ENCODE peak calls at places on chromosomes 3 and 15, in eight cellular contexts. B is endothelial cell; S is psoas muscle; U is WERI-Rb-1; I is HT-29; R is NCI-H524 treated with DMSO at 0.1 percent for 48 hours; M is stimulated activated CD4-positive, alpha-beta T cell treated with anti-CD3 and anti-CD28 coated beads, Interleukin-15, amount 100 ng/mL, for 1 hour; C is T-cell. P is an unnamed sample.

GRCh38 chr3:196774845-196775422 is 35.3 kb downstream of the PAK2 start:
- DNase-seq in B (no peak), R (no peak), I (no peak), M (no peak), C (no peak), S (no peak), U (no peak), P (no peak)

GRCh38 chr3:98797905-98798304 is 34.8 kb downstream of the ST3GAL6 start:
- DNase-seq in I (no peak), M (no peak), U (no peak), B (no peak), R (no peak), S (no peak), C (no peak), P (peak)

GRCh38 chr3:123169492-123169929 is 32.2 kb upstream of the SEC22A start:
- DNase-seq in U (peak), S (no peak), C (no peak), I (peak), R (no peak), M (no peak), B (no peak), P (no peak)

GRCh38 chr3:72135636-72136035 is 350.7 kb upstream of the PROK2 start:
- DNase-seq in M (no peak), C (no peak), R (no peak), S (no peak), I (no peak), U (no peak), B (no peak), P (no peak)

GRCh38 chr15:45179221-45179985 is 8.4 kb downstream of the SHF start:
- DNase-seq in I (peak), S (no peak), R (no peak), C (no peak), M (no peak), B (peak), U (peak), P (no peak)

GRCh38 chr3:189331002-189331418 is 159.2 kb downstream of the TPRG1 start:
- DNase-seq in U (no peak), B (no peak), M (no peak), C (no peak), S (no peak), R (no peak), I (no peak), P (no peak)

GRCh38 chr3:32487781-32488526 is 14.7 kb downstream of the CMTM6 start:
- DNase-seq in R (no peak), U (no peak), I (no peak), B (no peak), M (no peak), C (no peak), S (no peak), P (no peak)

GRCh38 chr3:138389841-138390581 is 41.6 kb downstream of the MRAS start:
- DNase-seq in I (no peak), U (peak), S (peak), R (no peak), C (no peak), B (no peak), M (no peak), P (no peak)

GRCh38 chr15:81221449-81221848 is 24.8 kb downstream of the IL16 start:
- DNase-seq in R (no peak), M (no peak), U (no peak), I (no peak), B (no peak), S (peak), C (no peak), P (no peak)

GRCh38 chr15:51768018-51768417 is 16.6 kb downstream of the TMOD2 start:
- DNase-seq in B (peak), U (no peak), M (no peak), I (no peak), R (no peak), C (peak), S (no peak), P (no peak)

GRCh38 chr15:85503151-85503797 is 122.9 kb downstream of the AKAP13 start:
- DNase-seq in I (no peak), R (no peak), U (no peak), C (no peak), S (no peak), M (no peak), B (no peak), P (no peak)

GRCh38 chr3:8095724-8096123 is 405.9 kb upstream of the LMCD1 start:
- DNase-seq in M (no peak), B (peak), R (no peak), U (peak), C (no peak), S (no peak), I (peak), P (no peak)

GRCh38 chr15:84681822-84682221 is 23.8 kb upstream of the NMB start:
- DNase-seq in R (no peak), S (no peak), I (no peak), C (peak), B (no peak), U (no peak), M (no peak), P (no peak)

GRCh38 chr3:43581343-43581742 is 40.5 kb downstream of the ANO10 start:
- DNase-seq in S (no peak), C (no peak), M (no peak), R (no peak), U (no peak), I (no peak), B (no peak), P (no peak)

GRCh38 chr15:91007266-91007665 is 12.9 kb upstream of the PRC1 start:
- DNase-seq in B (no peak), U (no peak), R (no peak), C (no peak), I (no peak), S (no peak), M (no peak), P (no peak)

GRCh38 chr3:49747792-49748480 is 24.2 kb upstream of the GMPPB start:
- DNase-seq in C (no peak), B (no peak), I (no peak), M (no peak), U (no peak), R (no peak), S (no peak), P (no peak)

GRCh38 chr15:36403351-36403750 is 176.1 kb upstream of the CDIN1 start:
- DNase-seq in M (no peak), I (no peak), S (no peak), B (no peak), R (no peak), U (peak), C (no peak), P (no peak)

GRCh38 chr3:45178131-45179023 is 32.2 kb upstream of the CDCP1 start:
- DNase-seq in S (peak), C (no peak), I (no peak), B (no peak), M (no peak), R (no peak), U (no peak), P (no peak)

GRCh38 chr3:172225215-172225707 is 185.9 kb downstream of the FNDC3B start:
- DNase-seq in B (no peak), I (no peak), S (no peak), C (no peak), M (no peak), R (no peak), U (no peak), P (no peak)

GRCh38 chr3:15205482-15205933 is 538 bp upstream of the CAPN7 start:
- DNase-seq in R (no peak), M (no peak), S (no peak), C (no peak), I (no peak), B (no peak), U (no peak), P (no peak)

GRCh38 chr3:111763101-111763500 is 96.0 kb upstream of the PHLDB2 start:
- DNase-seq in I (no peak), C (no peak), R (no peak), B (no peak), U (no peak), M (no peak), S (no peak), P (no peak)

GRCh38 chr15:32905481-32905880 is 187.7 kb downstream of the GREM1 start:
- DNase-seq in B (no peak), U (no peak), S (no peak), M (no peak), C (no peak), I (no peak), R (no peak), P (no peak)

GRCh38 chr15:59846100-59846499 is 157.0 kb upstream of the BNIP2 start:
- DNase-seq in C (no peak), M (no peak), B (no peak), S (no peak), I (no peak), R (no peak), U (no peak), P (no peak)

GRCh38 chr15:99925661-99926461 is 192.6 kb upstream of the LYSMD4 start:
- DNase-seq in I (no peak), R (peak), S (peak), M (peak), U (peak), B (peak), C (peak), P (no peak)

GRCh38 chr15:87919064-87919463 is 337.5 kb downstream of the NTRK3 start:
- DNase-seq in I (no peak), M (no peak), U (no peak), S (no peak), R (no peak), B (no peak), C (no peak), P (no peak)